ENCODE peak calls at places on chromosomes 2 and 18, in eight cellular contexts. Z, O, I, D, C, S, T and B are unnamed samples.

GRCh38 chr2:30950339-30950738 is 143.1 kb upstream of the CAPN13 start:
- DNase-seq in C (no peak), T (no peak), O (no peak), I (no peak), S (no peak), Z (no peak), D (no peak), B (no peak)

GRCh38 chr18:46433121-46433826 is 223.7 kb downstream of the LOXHD1 start:
- DNase-seq in D (no peak), S (no peak), Z (no peak), C (no peak), T (no peak), I (no peak), O (no peak), B (no peak)

GRCh38 chr2:134375935-134376334 is 122.1 kb downstream of the MGAT5 start:
- DNase-seq in T (peak; percentile 65), O (no peak), C (no peak), S (no peak), D (no peak), Z (peak; percentile 39), I (peak; percentile 56), B (no peak)

GRCh38 chr2:53422979-53423378 is 344.6 kb upstream of the CHAC2 start:
- DNase-seq in I (peak; percentile 62), S (no peak), D (no peak), T (peak; percentile 32), C (no peak), Z (no peak), O (no peak), B (no peak)

GRCh38 chr2:33673937-33674336 is 74.8 kb upstream of the FAM98A start:
- DNase-seq in C (no peak), O (no peak), D (no peak), Z (no peak), I (peak; percentile 24), T (no peak), S (no peak), B (no peak)

GRCh38 chr2:23249348-23249747 is 135.6 kb upstream of the KLHL29 start:
- DNase-seq in C (no peak), D (peak; percentile 72), Z (peak; percentile 48), O (no peak), I (no peak), T (no peak), S (no peak), B (no peak)

GRCh38 chr2:157927155-157927554 is 51.0 kb upstream of the ACVR1 start:
- DNase-seq in D (no peak), O (no peak), T (no peak), S (no peak), C (no peak), Z (no peak), I (no peak), B (no peak)

GRCh38 chr2:122927710-122928249 is 1097.3 kb upstream of the CNTNAP5 start:
- DNase-seq in T (no peak), C (no peak), S (no peak), O (no peak), I (no peak), Z (no peak), D (no peak), B (no peak)

GRCh38 chr2:203018181-203018580 is 3.5 kb downstream of the NBEAL1 start:
- DNase-seq in S (no peak), D (no peak), T (no peak), I (peak; percentile 36), C (no peak), Z (no peak), O (no peak), B (no peak)

GRCh38 chr2:198098386-198098785 is 294.0 kb downstream of the PLCL1 start:
- DNase-seq in O (no peak), I (no peak), T (no peak), C (no peak), S (no peak), D (no peak), Z (no peak), B (no peak)

GRCh38 chr2:65504814-65505697 is 72.7 kb upstream of the SPRED2 start:
- DNase-seq in D (no peak), O (no peak), C (no peak), T (no peak), Z (no peak), S (no peak), I (no peak), B (no peak)

GRCh38 chr2:112085916-112086669 is 31.0 kb downstream of the TMEM87B start:
- DNase-seq in O (no peak), S (no peak), T (no peak), Z (peak; percentile 24), D (no peak), C (no peak), I (no peak), B (no peak)

GRCh38 chr2:43438858-43439655 is 156.8 kb downstream of the THADA start:
- DNase-seq in Z (no peak), T (no peak), D (no peak), C (no peak), I (no peak), O (no peak), S (no peak), B (no peak)

GRCh38 chr2:37026050-37026449 is 58.1 kb downstream of the HEATR5B start:
- DNase-seq in C (no peak), T (peak; percentile 23), S (no peak), D (no peak), O (no peak), Z (no peak), I (no peak), B (no peak)

GRCh38 chr18:21341141-21341540 is 99.1 kb downstream of the GREB1L start:
- DNase-seq in O (no peak), Z (no peak), T (no peak), D (no peak), S (no peak), I (peak; percentile 22), C (no peak), B (no peak)

GRCh38 chr2:63048367-63049171 is 2.1 kb upstream of the OTX1 start:
- DNase-seq in T (no peak), S (no peak), O (no peak), Z (no peak), I (no peak), D (no peak), C (no peak), B (no peak)

GRCh38 chr18:13400636-13401315 is 182.2 kb downstream of the LDLRAD4 start:
- DNase-seq in C (no peak), Z (no peak), D (no peak), O (no peak), T (no peak), S (no peak), I (no peak), B (no peak)

GRCh38 chr2:110755494-110756078 is 23.2 kb downstream of the ACOXL start:
- DNase-seq in O (no peak), S (no peak), I (peak; percentile 16), T (no peak), C (no peak), D (no peak), Z (no peak), B (no peak)

GRCh38 chr2:135963841-135964240 is 21.6 kb downstream of the DARS1 start:
- DNase-seq in Z (no peak), O (no peak), I (peak; percentile 49), S (no peak), T (no peak), C (no peak), D (no peak), B (no peak)

GRCh38 chr2:237091779-237092436 is 6.2 kb downstream of the COPS8 start:
- DNase-seq in S (no peak), T (no peak), C (no peak), O (no peak), I (peak; percentile 48), D (no peak), Z (no peak), B (no peak)

GRCh38 chr2:182170341-182170740 is 184.7 kb downstream of the PPP1R1C start:
- DNase-seq in S (no peak), I (no peak), D (no peak), T (no peak), Z (no peak), O (no peak), C (no peak), B (no peak)

GRCh38 chr2:163570391-163570790 is 165.4 kb downstream of the FIGN start:
- DNase-seq in C (no peak), S (no peak), O (no peak), D (no peak), T (no peak), Z (no peak), I (no peak), B (no peak)

GRCh38 chr2:160493227-160494028 is at the start of gene RBMS1:
- DNase-seq in T (peak; percentile 25), D (no peak), C (no peak), I (peak; percentile 62), O (no peak), Z (peak; percentile 75), S (peak; percentile 23), B (peak; percentile 51)

GRCh38 chr2:231385429-231385828 is 10.1 kb upstream of the B3GNT7 start:
- DNase-seq in I (no peak), S (no peak), O (no peak), Z (no peak), D (no peak), C (no peak), T (no peak), B (no peak)

GRCh38 chr2:160282063-160282580 is 82.0 kb upstream of the ITGB6 start:
- DNase-seq in T (no peak), Z (no peak), S (no peak), D (no peak), I (peak; percentile 59), C (no peak), O (no peak), B (no peak)

GRCh38 chr18:70288171-70288850 is 534 bp upstream of the SOCS6 start:
- DNase-seq in D (no peak), O (no peak), I (peak; percentile 44), S (no peak), Z (peak; percentile 53), C (no peak), T (peak; percentile 38), B (no peak)

GRCh38 chr2:102044235-102044920 is 52.6 kb downstream of the IL1R2 start:
- DNase-seq in O (no peak), Z (no peak), D (no peak), C (no peak), T (no peak), I (no peak), S (no peak), B (no peak)

GRCh38 chr2:48483916-48484315 is 46.0 kb upstream of the STON1 start:
- DNase-seq in C (no peak), D (no peak), O (peak; percentile 43), T (no peak), S (no peak), I (peak; percentile 79), Z (no peak), B (no peak)

GRCh38 chr2:162111958-162112850 is 38.2 kb upstream of the DPP4 start:
- DNase-seq in O (no peak), S (no peak), Z (no peak), I (no peak), T (no peak), C (no peak), D (no peak), B (no peak)

GRCh38 chr18:62289047-62289446 is 36.1 kb upstream of the TNFRSF11A start:
- DNase-seq in D (no peak), I (peak; percentile 2), S (no peak), O (no peak), T (no peak), C (no peak), Z (no peak), B (no peak)

GRCh38 chr2:142745691-142746090 is 131.8 kb upstream of the KYNU start:
- DNase-seq in O (no peak), Z (no peak), D (no peak), S (no peak), T (no peak), C (no peak), I (no peak), B (no peak)

GRCh38 chr2:164967781-164968228 is 12.5 kb upstream of the SLC38A11 start:
- DNase-seq in C (no peak), D (no peak), S (no peak), O (peak; percentile 99), I (peak; percentile 97), T (no peak), Z (no peak), B (peak; percentile 73)

GRCh38 chr2:82139979-82140611 is 1835.5 kb upstream of the LRRTM1 start:
- DNase-seq in T (no peak), S (no peak), D (no peak), Z (no peak), O (no peak), C (no peak), I (no peak), B (no peak)

GRCh38 chr18:36610258-36610657 is 218.5 kb downstream of the TPGS2 start:
- DNase-seq in I (no peak), S (no peak), T (no peak), D (no peak), O (no peak), Z (no peak), C (no peak), B (no peak)